ENCODE peak calls at places on chromosomes 1 and 21, in nine cellular contexts. One of them, this sample, is unnamed.

GRCh38 chr1:206931709-206932108 is 10.0 kb upstream of the FCMR start:
- DNase-seq in progenitor cell of endocrine pancreas: no peak
- DNase-seq in testis: no peak
- DNase-seq in naive thymus-derived CD8-positive, alpha-beta T cell: no peak
- DNase-seq in SK-N-DZ: no peak
- DNase-seq in GM03348: peak; percentile 24
- DNase-seq in left ventricle myocardium inferior: no peak
- DNase-seq in SK-MEL-5: no peak
- DNase-seq in NCI-H774: no peak
- DNase-seq in this sample: no peak

GRCh38 chr1:212702672-212703071 is 3.0 kb upstream of the BATF3 start:
- DNase-seq in progenitor cell of endocrine pancreas: no peak
- DNase-seq in testis: no peak
- DNase-seq in naive thymus-derived CD8-positive, alpha-beta T cell: no peak
- DNase-seq in SK-N-DZ: no peak
- DNase-seq in GM03348: no peak
- DNase-seq in left ventricle myocardium inferior: no peak
- DNase-seq in SK-MEL-5: no peak
- DNase-seq in NCI-H774: no peak
- DNase-seq in this sample: no peak

GRCh38 chr21:45374826-45375455 is 30.0 kb upstream of the COL18A1 start:
- DNase-seq in progenitor cell of endocrine pancreas: no peak
- DNase-seq in testis: no peak
- DNase-seq in naive thymus-derived CD8-positive, alpha-beta T cell: no peak
- DNase-seq in SK-N-DZ: no peak
- DNase-seq in GM03348: no peak
- DNase-seq in left ventricle myocardium inferior: peak; percentile 12
- DNase-seq in SK-MEL-5: no peak
- DNase-seq in NCI-H774: no peak
- DNase-seq in this sample: no peak

GRCh38 chr21:27831821-27832569 is 865.1 kb upstream of the ADAMTS5 start:
- DNase-seq in progenitor cell of endocrine pancreas: no peak
- DNase-seq in testis: no peak
- DNase-seq in naive thymus-derived CD8-positive, alpha-beta T cell: no peak
- DNase-seq in SK-N-DZ: no peak
- DNase-seq in GM03348: peak; percentile 44
- DNase-seq in left ventricle myocardium inferior: no peak
- DNase-seq in SK-MEL-5: no peak
- DNase-seq in NCI-H774: no peak
- DNase-seq in this sample: peak; percentile 16

GRCh38 chr1:20211511-20211931 is 25.2 kb upstream of the PLA2G2C start:
- DNase-seq in progenitor cell of endocrine pancreas: no peak
- DNase-seq in testis: no peak
- DNase-seq in naive thymus-derived CD8-positive, alpha-beta T cell: no peak
- DNase-seq in SK-N-DZ: no peak
- DNase-seq in GM03348: peak; percentile 45
- DNase-seq in left ventricle myocardium inferior: no peak
- DNase-seq in SK-MEL-5: no peak
- DNase-seq in NCI-H774: no peak
- DNase-seq in this sample: peak; percentile 29

GRCh38 chr1:17451731-17452130 is 12.3 kb upstream of the RCC2 start:
- DNase-seq in progenitor cell of endocrine pancreas: no peak
- DNase-seq in testis: no peak
- DNase-seq in naive thymus-derived CD8-positive, alpha-beta T cell: no peak
- DNase-seq in SK-N-DZ: no peak
- DNase-seq in GM03348: no peak
- DNase-seq in left ventricle myocardium inferior: no peak
- DNase-seq in SK-MEL-5: no peak
- DNase-seq in NCI-H774: no peak
- DNase-seq in this sample: no peak

GRCh38 chr1:107559881-107560280 is 405.1 kb downstream of the VAV3 start:
- DNase-seq in progenitor cell of endocrine pancreas: no peak
- DNase-seq in testis: no peak
- DNase-seq in naive thymus-derived CD8-positive, alpha-beta T cell: no peak
- DNase-seq in SK-N-DZ: no peak
- DNase-seq in GM03348: no peak
- DNase-seq in left ventricle myocardium inferior: no peak
- DNase-seq in SK-MEL-5: no peak
- DNase-seq in NCI-H774: no peak
- DNase-seq in this sample: no peak

GRCh38 chr1:50346621-50347020 is 76.6 kb downstream of the DMRTA2 start:
- DNase-seq in progenitor cell of endocrine pancreas: no peak
- DNase-seq in testis: no peak
- DNase-seq in naive thymus-derived CD8-positive, alpha-beta T cell: no peak
- DNase-seq in SK-N-DZ: peak; percentile 96
- DNase-seq in GM03348: no peak
- DNase-seq in left ventricle myocardium inferior: no peak
- DNase-seq in SK-MEL-5: no peak
- DNase-seq in NCI-H774: no peak
- DNase-seq in this sample: no peak

GRCh38 chr1:32372149-32372756 is 9.9 kb downstream of the TSSK3 start:
- DNase-seq in progenitor cell of endocrine pancreas: no peak
- DNase-seq in testis: no peak
- DNase-seq in naive thymus-derived CD8-positive, alpha-beta T cell: peak; percentile 75
- DNase-seq in SK-N-DZ: no peak
- DNase-seq in GM03348: no peak
- DNase-seq in left ventricle myocardium inferior: no peak
- DNase-seq in SK-MEL-5: no peak
- DNase-seq in NCI-H774: no peak
- DNase-seq in this sample: no peak

GRCh38 chr1:14138627-14139026 is 438.6 kb downstream of the PRDM2 start:
- DNase-seq in progenitor cell of endocrine pancreas: no peak
- DNase-seq in testis: no peak
- DNase-seq in naive thymus-derived CD8-positive, alpha-beta T cell: no peak
- DNase-seq in SK-N-DZ: no peak
- DNase-seq in GM03348: no peak
- DNase-seq in left ventricle myocardium inferior: no peak
- DNase-seq in SK-MEL-5: peak; percentile 65
- DNase-seq in NCI-H774: no peak
- DNase-seq in this sample: no peak

GRCh38 chr1:77825356-77825709 is 45.9 kb downstream of the MIGA1 start:
- DNase-seq in progenitor cell of endocrine pancreas: no peak
- DNase-seq in testis: peak; percentile 36
- DNase-seq in naive thymus-derived CD8-positive, alpha-beta T cell: peak; percentile 8
- DNase-seq in SK-N-DZ: no peak
- DNase-seq in GM03348: peak; percentile 31
- DNase-seq in left ventricle myocardium inferior: no peak
- DNase-seq in SK-MEL-5: peak; percentile 53
- DNase-seq in NCI-H774: peak; percentile 48
- DNase-seq in this sample: peak; percentile 91

GRCh38 chr1:205661429-205662134 is 18.7 kb downstream of the SLC45A3 start:
- DNase-seq in progenitor cell of endocrine pancreas: no peak
- DNase-seq in testis: no peak
- DNase-seq in naive thymus-derived CD8-positive, alpha-beta T cell: no peak
- DNase-seq in SK-N-DZ: no peak
- DNase-seq in GM03348: no peak
- DNase-seq in left ventricle myocardium inferior: no peak
- DNase-seq in SK-MEL-5: no peak
- DNase-seq in NCI-H774: no peak
- DNase-seq in this sample: no peak

GRCh38 chr1:11977625-11978024 is 2.6 kb upstream of the MFN2 start:
- DNase-seq in progenitor cell of endocrine pancreas: no peak
- DNase-seq in testis: no peak
- DNase-seq in naive thymus-derived CD8-positive, alpha-beta T cell: no peak
- DNase-seq in SK-N-DZ: no peak
- DNase-seq in GM03348: peak; percentile 79
- DNase-seq in left ventricle myocardium inferior: no peak
- DNase-seq in SK-MEL-5: no peak
- DNase-seq in NCI-H774: no peak
- DNase-seq in this sample: no peak

GRCh38 chr1:32755810-32756159 is 53.2 kb upstream of the SYNC start:
- DNase-seq in progenitor cell of endocrine pancreas: no peak
- DNase-seq in testis: no peak
- DNase-seq in naive thymus-derived CD8-positive, alpha-beta T cell: no peak
- DNase-seq in SK-N-DZ: no peak
- DNase-seq in GM03348: no peak
- DNase-seq in left ventricle myocardium inferior: no peak
- DNase-seq in SK-MEL-5: no peak
- DNase-seq in NCI-H774: no peak
- DNase-seq in this sample: no peak

GRCh38 chr1:3597599-3597964 is 13.7 kb downstream of the MEGF6 start:
- DNase-seq in progenitor cell of endocrine pancreas: no peak
- DNase-seq in testis: no peak
- DNase-seq in naive thymus-derived CD8-positive, alpha-beta T cell: peak; percentile 35
- DNase-seq in SK-N-DZ: no peak
- DNase-seq in GM03348: no peak
- DNase-seq in left ventricle myocardium inferior: peak; percentile 37
- DNase-seq in SK-MEL-5: no peak
- DNase-seq in NCI-H774: no peak
- DNase-seq in this sample: no peak

GRCh38 chr1:38962113-38962512 is 20.5 kb upstream of the RHBDL2 start:
- DNase-seq in progenitor cell of endocrine pancreas: no peak
- DNase-seq in testis: no peak
- DNase-seq in naive thymus-derived CD8-positive, alpha-beta T cell: no peak
- DNase-seq in SK-N-DZ: no peak
- DNase-seq in GM03348: peak; percentile 74
- DNase-seq in left ventricle myocardium inferior: no peak
- DNase-seq in SK-MEL-5: peak; percentile 18
- DNase-seq in NCI-H774: no peak
- DNase-seq in this sample: peak; percentile 46

GRCh38 chr1:115133440-115133839 is 44.1 kb upstream of the TSPAN2 start:
- DNase-seq in progenitor cell of endocrine pancreas: no peak
- DNase-seq in testis: no peak
- DNase-seq in naive thymus-derived CD8-positive, alpha-beta T cell: no peak
- DNase-seq in SK-N-DZ: no peak
- DNase-seq in GM03348: no peak
- DNase-seq in left ventricle myocardium inferior: no peak
- DNase-seq in SK-MEL-5: no peak
- DNase-seq in NCI-H774: no peak
- DNase-seq in this sample: peak; percentile 81

GRCh38 chr21:38282921-38283320 is 26.1 kb downstream of the KCNJ15 start:
- DNase-seq in progenitor cell of endocrine pancreas: no peak
- DNase-seq in testis: no peak
- DNase-seq in naive thymus-derived CD8-positive, alpha-beta T cell: no peak
- DNase-seq in SK-N-DZ: no peak
- DNase-seq in GM03348: peak; percentile 44
- DNase-seq in left ventricle myocardium inferior: no peak
- DNase-seq in SK-MEL-5: no peak
- DNase-seq in NCI-H774: no peak
- DNase-seq in this sample: peak; percentile 81

GRCh38 chr1:231924183-231924582 is 297.6 kb downstream of the DISC1 start:
- DNase-seq in progenitor cell of endocrine pancreas: no peak
- DNase-seq in testis: no peak
- DNase-seq in naive thymus-derived CD8-positive, alpha-beta T cell: no peak
- DNase-seq in SK-N-DZ: no peak
- DNase-seq in GM03348: no peak
- DNase-seq in left ventricle myocardium inferior: no peak
- DNase-seq in SK-MEL-5: peak; percentile 88
- DNase-seq in NCI-H774: peak; percentile 94
- DNase-seq in this sample: no peak

GRCh38 chr1:182339684-182340083 is 51.9 kb downstream of the GLUL start:
- DNase-seq in progenitor cell of endocrine pancreas: no peak
- DNase-seq in testis: no peak
- DNase-seq in naive thymus-derived CD8-positive, alpha-beta T cell: no peak
- DNase-seq in SK-N-DZ: no peak
- DNase-seq in GM03348: no peak
- DNase-seq in left ventricle myocardium inferior: no peak
- DNase-seq in SK-MEL-5: no peak
- DNase-seq in NCI-H774: no peak
- DNase-seq in this sample: no peak

GRCh38 chr1:26413031-26413430 is 2.4 kb downstream of the LIN28A start:
- DNase-seq in progenitor cell of endocrine pancreas: no peak
- DNase-seq in testis: no peak
- DNase-seq in naive thymus-derived CD8-positive, alpha-beta T cell: no peak
- DNase-seq in SK-N-DZ: no peak
- DNase-seq in GM03348: no peak
- DNase-seq in left ventricle myocardium inferior: no peak
- DNase-seq in SK-MEL-5: no peak
- DNase-seq in NCI-H774: no peak
- DNase-seq in this sample: no peak

GRCh38 chr1:29461115-29461739 is 224.9 kb downstream of the PTPRU start:
- DNase-seq in progenitor cell of endocrine pancreas: no peak
- DNase-seq in testis: no peak
- DNase-seq in naive thymus-derived CD8-positive, alpha-beta T cell: no peak
- DNase-seq in SK-N-DZ: no peak
- DNase-seq in GM03348: no peak
- DNase-seq in left ventricle myocardium inferior: no peak
- DNase-seq in SK-MEL-5: no peak
- DNase-seq in NCI-H774: no peak
- DNase-seq in this sample: no peak

GRCh38 chr1:57843760-57844159 is 419.9 kb upstream of the DAB1 start:
- DNase-seq in progenitor cell of endocrine pancreas: no peak
- DNase-seq in testis: no peak
- DNase-seq in naive thymus-derived CD8-positive, alpha-beta T cell: no peak
- DNase-seq in SK-N-DZ: no peak
- DNase-seq in GM03348: peak; percentile 39
- DNase-seq in left ventricle myocardium inferior: no peak
- DNase-seq in SK-MEL-5: no peak
- DNase-seq in NCI-H774: no peak
- DNase-seq in this sample: peak; percentile 52

GRCh38 chr1:206738370-206739366 is 31.9 kb upstream of the IL19 start:
- DNase-seq in progenitor cell of endocrine pancreas: no peak
- DNase-seq in testis: no peak
- DNase-seq in naive thymus-derived CD8-positive, alpha-beta T cell: no peak
- DNase-seq in SK-N-DZ: no peak
- DNase-seq in GM03348: peak; percentile 39
- DNase-seq in left ventricle myocardium inferior: no peak
- DNase-seq in SK-MEL-5: peak; percentile 60
- DNase-seq in NCI-H774: no peak
- DNase-seq in this sample: peak; percentile 42

GRCh38 chr1:194723067-194723466 is 1536.7 kb upstream of the B3GALT2 start:
- DNase-seq in progenitor cell of endocrine pancreas: no peak
- DNase-seq in testis: no peak
- DNase-seq in naive thymus-derived CD8-positive, alpha-beta T cell: no peak
- DNase-seq in SK-N-DZ: no peak
- DNase-seq in GM03348: no peak
- DNase-seq in left ventricle myocardium inferior: no peak
- DNase-seq in SK-MEL-5: no peak
- DNase-seq in NCI-H774: no peak
- DNase-seq in this sample: no peak

GRCh38 chr1:33359931-33360330 is 39.0 kb upstream of the A3GALT2 start:
- DNase-seq in progenitor cell of endocrine pancreas: no peak
- DNase-seq in testis: no peak
- DNase-seq in naive thymus-derived CD8-positive, alpha-beta T cell: no peak
- DNase-seq in SK-N-DZ: no peak
- DNase-seq in GM03348: no peak
- DNase-seq in left ventricle myocardium inferior: no peak
- DNase-seq in SK-MEL-5: no peak
- DNase-seq in NCI-H774: no peak
- DNase-seq in this sample: no peak

GRCh38 chr1:1924378-1924777 is 5.3 kb upstream of the TMEM52 start:
- DNase-seq in progenitor cell of endocrine pancreas: no peak
- DNase-seq in testis: no peak
- DNase-seq in naive thymus-derived CD8-positive, alpha-beta T cell: no peak
- DNase-seq in SK-N-DZ: no peak
- DNase-seq in GM03348: no peak
- DNase-seq in left ventricle myocardium inferior: no peak
- DNase-seq in SK-MEL-5: no peak
- DNase-seq in NCI-H774: no peak
- DNase-seq in this sample: no peak

GRCh38 chr1:65109515-65109914 is 38.5 kb upstream of the AK4 start:
- DNase-seq in progenitor cell of endocrine pancreas: no peak
- DNase-seq in testis: no peak
- DNase-seq in naive thymus-derived CD8-positive, alpha-beta T cell: no peak
- DNase-seq in SK-N-DZ: no peak
- DNase-seq in GM03348: no peak
- DNase-seq in left ventricle myocardium inferior: no peak
- DNase-seq in SK-MEL-5: peak; percentile 14
- DNase-seq in NCI-H774: no peak
- DNase-seq in this sample: no peak

GRCh38 chr1:177190308-177190970 is 19.7 kb downstream of the BRINP2 start:
- DNase-seq in progenitor cell of endocrine pancreas: no peak
- DNase-seq in testis: no peak
- DNase-seq in naive thymus-derived CD8-positive, alpha-beta T cell: no peak
- DNase-seq in SK-N-DZ: no peak
- DNase-seq in GM03348: no peak
- DNase-seq in left ventricle myocardium inferior: no peak
- DNase-seq in SK-MEL-5: no peak
- DNase-seq in NCI-H774: no peak
- DNase-seq in this sample: no peak

GRCh38 chr1:76865696-76866291 is 1.5 kb upstream of the ST6GALNAC5 start:
- DNase-seq in progenitor cell of endocrine pancreas: no peak
- DNase-seq in testis: no peak
- DNase-seq in naive thymus-derived CD8-positive, alpha-beta T cell: no peak
- DNase-seq in SK-N-DZ: no peak
- DNase-seq in GM03348: peak; percentile 11
- DNase-seq in left ventricle myocardium inferior: no peak
- DNase-seq in SK-MEL-5: no peak
- DNase-seq in NCI-H774: no peak
- DNase-seq in this sample: no peak

GRCh38 chr1:36510418-36510817 is 27.7 kb upstream of the CSF3R start:
- DNase-seq in progenitor cell of endocrine pancreas: no peak
- DNase-seq in testis: no peak
- DNase-seq in naive thymus-derived CD8-positive, alpha-beta T cell: no peak
- DNase-seq in SK-N-DZ: no peak
- DNase-seq in GM03348: no peak
- DNase-seq in left ventricle myocardium inferior: no peak
- DNase-seq in SK-MEL-5: no peak
- DNase-seq in NCI-H774: no peak
- DNase-seq in this sample: no peak